ENCODE peak calls at places on chromosomes 7 and 10, in six cellular contexts. K, G, M, W, L and Z are unnamed samples.

GRCh38 chr7:2670720-2671391 is 17.1 kb upstream of the AMZ1 start:
- DNase-seq in K (peak; percentile 81), L (no peak), G (peak; percentile 51), W (peak; percentile 83), M (peak; percentile 54), Z (peak; percentile 96)

GRCh38 chr7:92621641-92622429 is 31.6 kb upstream of the FAM133B start:
- DNase-seq in M (no peak), G (no peak), W (no peak), K (no peak), L (peak; percentile 38), Z (no peak)

GRCh38 chr7:125055376-125055775 is 125.8 kb upstream of the POT1 start:
- DNase-seq in L (no peak), G (no peak), K (no peak), M (no peak), W (no peak), Z (no peak)

GRCh38 chr7:36228039-36228438 is 75.0 kb downstream of the EEPD1 start:
- DNase-seq in M (no peak), G (no peak), K (no peak), W (no peak), L (no peak), Z (no peak)

GRCh38 chr7:148698397-148699023 is at the start of gene CUL1:
- DNase-seq in W (peak; percentile 39), L (no peak), G (peak; percentile 52), K (peak; percentile 93), M (peak; percentile 46), Z (peak; percentile 93)

GRCh38 chr10:91556691-91557529 is 76.0 kb downstream of the PPP1R3C start:
- DNase-seq in K (no peak), G (no peak), M (peak; percentile 95), L (no peak), W (no peak), Z (no peak)

GRCh38 chr10:131247873-131248272 is 63.6 kb downstream of the TCERG1L start:
- DNase-seq in W (no peak), K (no peak), G (no peak), L (no peak), M (no peak), Z (no peak)

GRCh38 chr10:117755615-117756014 is 213.1 kb downstream of the EMX2 start:
- DNase-seq in K (no peak), M (no peak), L (no peak), W (no peak), G (no peak), Z (no peak)

DNA sequence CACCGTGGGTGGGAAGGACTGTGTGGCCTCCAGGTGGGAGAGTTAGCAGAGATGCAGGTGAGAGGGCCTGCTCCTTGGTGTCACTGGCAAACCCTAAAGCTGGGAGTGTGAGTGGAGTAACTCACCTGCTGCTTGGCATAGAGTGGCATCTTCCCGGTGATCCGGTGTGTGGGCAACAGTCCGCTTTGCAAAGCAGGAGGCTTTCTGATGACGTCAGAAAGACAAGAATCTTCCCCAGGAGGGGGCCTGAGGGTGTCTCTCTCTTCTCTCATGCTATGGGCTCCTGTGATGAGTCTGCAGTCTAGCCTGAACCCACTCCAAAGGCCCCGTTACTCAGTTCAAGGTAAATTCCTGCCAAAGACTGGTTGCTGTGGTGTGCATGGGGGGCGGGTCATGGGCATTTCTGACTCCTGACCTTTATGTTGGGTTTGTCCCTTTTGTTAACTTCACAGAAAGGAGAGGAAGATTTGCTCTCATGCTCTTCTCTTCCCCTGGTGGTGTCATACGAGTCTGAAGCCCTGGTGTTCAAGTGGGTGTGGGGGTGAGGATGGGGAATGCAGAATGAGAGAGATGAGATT is 187.9 kb downstream of the GATA3 start:
- DNase-seq in L (no peak), M (no peak), K (no peak), W (no peak), G (no peak), Z (no peak)
- TF ChIP-seq SMC3 in L (no peak), M (no peak), K (no peak), W (no peak), G (no peak), Z (no peak)

DNA sequence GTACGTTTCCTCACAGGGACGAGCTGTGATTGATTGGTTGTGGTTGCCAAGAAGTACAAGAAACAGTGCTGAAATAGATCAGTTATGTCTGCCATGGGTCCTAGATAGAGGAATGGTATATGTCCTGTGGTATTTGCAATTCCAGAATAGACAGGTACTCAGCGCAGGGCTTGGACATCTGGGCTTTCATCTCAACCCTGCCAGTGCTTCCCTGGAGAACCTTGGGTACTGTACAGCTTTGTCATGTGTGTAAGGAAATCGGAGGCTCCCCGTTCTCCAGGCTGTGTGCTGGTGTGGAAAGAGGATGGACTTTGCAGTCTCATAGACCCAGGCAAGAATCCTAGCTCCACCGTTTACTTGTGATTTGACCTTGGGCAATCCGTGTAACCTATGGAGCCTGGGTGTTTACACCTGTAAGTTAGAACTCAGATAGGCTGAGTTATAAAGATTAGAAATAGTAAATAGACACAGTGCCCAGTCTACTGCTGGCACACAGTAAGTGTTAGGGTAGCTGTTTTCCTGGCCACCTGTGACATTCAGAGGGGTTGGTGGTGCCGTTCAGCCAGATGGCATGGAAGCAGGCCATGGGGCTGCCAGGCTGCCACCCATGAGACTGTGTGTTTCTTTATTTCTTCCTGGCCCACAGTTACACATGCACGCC is 53.1 kb downstream of the COL13A1 start:
- DNase-seq in K (no peak), L (no peak), W (no peak), M (no peak), G (no peak), Z (no peak)
- TF ChIP-seq SMC3 in K (no peak), L (no peak), W (no peak), M (no peak), G (no peak), Z (no peak)

GRCh38 chr10:69332278-69333010 is 54.1 kb downstream of the HK1 start:
- DNase-seq in W (no peak), K (no peak), L (no peak), M (no peak), G (no peak), Z (no peak)
- TF ChIP-seq SMC3 in W (no peak), K (no peak), L (no peak), M (no peak), G (no peak), Z (no peak)

DNA sequence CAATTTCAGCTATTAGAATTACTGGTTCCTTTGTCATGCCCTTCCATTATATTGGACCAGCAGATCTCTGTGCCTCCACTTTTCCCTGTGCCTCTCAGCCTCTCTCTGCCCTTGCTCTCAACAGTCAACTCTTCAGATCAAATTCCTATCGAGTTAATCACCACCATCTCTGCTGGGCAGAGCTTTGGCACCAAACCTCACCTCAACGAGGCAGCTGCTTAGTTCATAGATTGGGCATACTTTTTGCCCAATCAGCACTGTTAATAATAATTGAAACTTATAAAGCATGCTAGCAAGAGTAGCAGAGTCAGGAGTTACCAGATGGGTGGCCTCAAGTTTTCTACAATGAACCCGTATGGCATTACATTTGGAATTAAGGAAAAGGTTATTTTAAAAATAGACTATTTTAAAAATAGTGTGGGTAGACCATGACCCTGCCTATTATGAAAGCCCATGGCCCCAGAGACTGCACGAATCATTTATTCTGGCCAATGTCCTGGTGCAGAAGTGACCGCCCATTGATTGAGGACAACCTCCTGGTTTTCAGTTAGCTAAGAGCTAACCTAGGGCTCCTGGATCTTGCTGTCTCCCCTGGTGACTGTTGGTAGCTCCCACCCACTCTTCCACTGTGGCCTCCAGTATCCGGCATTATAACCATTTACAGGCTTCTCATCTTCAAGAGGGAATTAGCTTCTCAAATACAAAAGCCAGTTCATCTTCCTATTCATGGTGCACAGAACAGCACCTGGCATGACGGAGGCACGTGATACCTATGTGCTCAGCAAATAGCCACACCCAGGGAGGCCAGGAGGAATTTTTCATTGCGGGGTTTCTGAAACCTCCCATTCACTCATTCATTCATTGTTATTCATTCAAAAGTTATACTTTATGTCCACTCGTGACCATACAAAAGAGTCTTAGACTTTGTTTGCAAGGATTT is 265.4 kb downstream of the INHBA start:
- DNase-seq in M (no peak), G (no peak), K (no peak), L (no peak), W (no peak), Z (no peak)
- TF ChIP-seq SMC3 in M (no peak), G (no peak), K (no peak), L (no peak), W (no peak), Z (no peak)